ENCODE peak calls at places on chromosomes 1 and 21, in five cellular contexts. One of them, this sample, is unnamed.

GRCh38 chr1:29990304-29990703 is 733.1 kb downstream of the MATN1 start:
- DNase-seq in psoas muscle: no peak
- DNase-seq in AG04450: no peak
- DNase-seq in CD8-positive, alpha-beta T cell: no peak
- DNase-seq in neural progenitor cell: no peak
- DNase-seq in this sample: peak; percentile 7

GRCh38 chr1:193479187-193479586 is 292.8 kb upstream of the B3GALT2 start:
- DNase-seq in neural progenitor cell: no peak
- DNase-seq in psoas muscle: no peak
- DNase-seq in CD8-positive, alpha-beta T cell: peak; percentile 74
- DNase-seq in AG04450: no peak
- DNase-seq in this sample: peak; percentile 36

GRCh38 chr21:44445413-44445812 is 9.9 kb upstream of the LRRC3 start:
- DNase-seq in psoas muscle: no peak
- DNase-seq in AG04450: no peak
- DNase-seq in neural progenitor cell: no peak
- DNase-seq in CD8-positive, alpha-beta T cell: no peak
- DNase-seq in this sample: no peak

GRCh38 chr1:162215902-162216301 is 146.4 kb downstream of the NOS1AP start:
- DNase-seq in CD8-positive, alpha-beta T cell: no peak
- DNase-seq in psoas muscle: no peak
- DNase-seq in AG04450: no peak
- DNase-seq in neural progenitor cell: peak; percentile 41
- DNase-seq in this sample: peak; percentile 67

GRCh38 chr1:46480959-46481646 is 8.5 kb upstream of the DMBX1 start:
- DNase-seq in neural progenitor cell: no peak
- DNase-seq in AG04450: no peak
- DNase-seq in psoas muscle: no peak
- DNase-seq in CD8-positive, alpha-beta T cell: no peak
- DNase-seq in this sample: no peak

GRCh38 chr21:31343030-31343510 is 991 bp downstream of the TIAM1 start:
- DNase-seq in psoas muscle: no peak
- DNase-seq in AG04450: no peak
- DNase-seq in CD8-positive, alpha-beta T cell: no peak
- DNase-seq in neural progenitor cell: no peak
- DNase-seq in this sample: no peak

GRCh38 chr21:27275294-27275927 is 308.5 kb upstream of the ADAMTS5 start:
- DNase-seq in neural progenitor cell: no peak
- DNase-seq in psoas muscle: no peak
- DNase-seq in AG04450: peak; percentile 18
- DNase-seq in CD8-positive, alpha-beta T cell: no peak
- DNase-seq in this sample: no peak

GRCh38 chr1:16393255-16394177 is 26.5 kb downstream of the SZRD1 start:
- DNase-seq in CD8-positive, alpha-beta T cell: no peak
- DNase-seq in psoas muscle: peak; percentile 67
- DNase-seq in neural progenitor cell: no peak
- DNase-seq in AG04450: no peak
- DNase-seq in this sample: no peak

GRCh38 chr1:158422215-158422614 is 3.8 kb downstream of the OR10K2 start:
- DNase-seq in psoas muscle: no peak
- DNase-seq in CD8-positive, alpha-beta T cell: no peak
- DNase-seq in AG04450: no peak
- DNase-seq in neural progenitor cell: peak; percentile 22
- DNase-seq in this sample: no peak

GRCh38 chr1:178438432-178438831 is 58.3 kb downstream of the CLEC20A start:
- DNase-seq in CD8-positive, alpha-beta T cell: no peak
- DNase-seq in AG04450: no peak
- DNase-seq in psoas muscle: no peak
- DNase-seq in neural progenitor cell: no peak
- DNase-seq in this sample: no peak

GRCh38 chr1:1419812-1420653 is 1.0 kb downstream of the ANKRD65 start:
- DNase-seq in AG04450: no peak
- DNase-seq in psoas muscle: peak; percentile 63
- DNase-seq in neural progenitor cell: peak; percentile 55
- DNase-seq in CD8-positive, alpha-beta T cell: no peak
- DNase-seq in this sample: no peak

GRCh38 chr1:215637041-215637573 is 70.0 kb downstream of the KCTD3 start:
- DNase-seq in AG04450: peak; percentile 79
- DNase-seq in CD8-positive, alpha-beta T cell: no peak
- DNase-seq in neural progenitor cell: no peak
- DNase-seq in psoas muscle: peak; percentile 56
- DNase-seq in this sample: peak; percentile 45

GRCh38 chr1:92709738-92710137 is 75.2 kb downstream of the EVI5 start:
- DNase-seq in psoas muscle: no peak
- DNase-seq in CD8-positive, alpha-beta T cell: no peak
- DNase-seq in AG04450: peak; percentile 50
- DNase-seq in neural progenitor cell: no peak
- DNase-seq in this sample: no peak

GRCh38 chr1:21217812-21218596 is 41.3 kb upstream of the EIF4G3 start:
- DNase-seq in AG04450: no peak
- DNase-seq in CD8-positive, alpha-beta T cell: peak; percentile 33
- DNase-seq in neural progenitor cell: peak; percentile 79
- DNase-seq in psoas muscle: peak; percentile 59
- DNase-seq in this sample: peak; percentile 50

GRCh38 chr1:152917794-152918193 is 9.4 kb downstream of the IVL start:
- DNase-seq in neural progenitor cell: no peak
- DNase-seq in psoas muscle: no peak
- DNase-seq in CD8-positive, alpha-beta T cell: no peak
- DNase-seq in AG04450: no peak
- DNase-seq in this sample: no peak

GRCh38 chr1:16434501-16434900 is 2.7 kb downstream of the SPATA21 start:
- DNase-seq in psoas muscle: no peak
- DNase-seq in neural progenitor cell: no peak
- DNase-seq in AG04450: no peak
- DNase-seq in CD8-positive, alpha-beta T cell: no peak
- DNase-seq in this sample: no peak

GRCh38 chr1:91724231-91724630 is 161.7 kb downstream of the TGFBR3 start:
- DNase-seq in psoas muscle: no peak
- DNase-seq in neural progenitor cell: no peak
- DNase-seq in CD8-positive, alpha-beta T cell: no peak
- DNase-seq in AG04450: no peak
- DNase-seq in this sample: no peak

GRCh38 chr21:38136201-38136600 is 120.6 kb upstream of the KCNJ15 start:
- DNase-seq in CD8-positive, alpha-beta T cell: no peak
- DNase-seq in neural progenitor cell: no peak
- DNase-seq in psoas muscle: no peak
- DNase-seq in AG04450: no peak
- DNase-seq in this sample: no peak

GRCh38 chr21:34337741-34338140 is 26.1 kb upstream of the KCNE2 start:
- DNase-seq in AG04450: no peak
- DNase-seq in psoas muscle: no peak
- DNase-seq in neural progenitor cell: no peak
- DNase-seq in CD8-positive, alpha-beta T cell: no peak
- DNase-seq in this sample: no peak

GRCh38 chr1:248807067-248807737 is 18.5 kb downstream of the SH3BP5L start:
- DNase-seq in AG04450: no peak
- DNase-seq in neural progenitor cell: peak; percentile 72
- DNase-seq in psoas muscle: peak; percentile 75
- DNase-seq in CD8-positive, alpha-beta T cell: peak; percentile 56
- DNase-seq in this sample: peak; percentile 75

GRCh38 chr1:107196973-107197562 is 56.2 kb downstream of the NTNG1 start:
- DNase-seq in AG04450: no peak
- DNase-seq in psoas muscle: no peak
- DNase-seq in neural progenitor cell: peak; percentile 72
- DNase-seq in CD8-positive, alpha-beta T cell: no peak
- DNase-seq in this sample: peak; percentile 35

GRCh38 chr1:16980473-16981268 is at the start of gene MFAP2:
- DNase-seq in AG04450: no peak
- DNase-seq in CD8-positive, alpha-beta T cell: no peak
- DNase-seq in psoas muscle: no peak
- DNase-seq in neural progenitor cell: peak; percentile 72
- DNase-seq in this sample: no peak

GRCh38 chr1:222914861-222915632 is 100.2 kb downstream of the DISP1 start:
- DNase-seq in neural progenitor cell: no peak
- DNase-seq in psoas muscle: no peak
- DNase-seq in AG04450: no peak
- DNase-seq in CD8-positive, alpha-beta T cell: no peak
- DNase-seq in this sample: no peak

GRCh38 chr1:34631126-34631525 is 123.7 kb upstream of the GJB5 start:
- DNase-seq in psoas muscle: no peak
- DNase-seq in CD8-positive, alpha-beta T cell: no peak
- DNase-seq in AG04450: no peak
- DNase-seq in neural progenitor cell: no peak
- DNase-seq in this sample: no peak

GRCh38 chr1:235417101-235417697 is 50.0 kb downstream of the TBCE start:
- DNase-seq in CD8-positive, alpha-beta T cell: peak; percentile 63
- DNase-seq in AG04450: peak; percentile 63
- DNase-seq in neural progenitor cell: peak; percentile 52
- DNase-seq in psoas muscle: no peak
- DNase-seq in this sample: peak; percentile 64
- H3K27ac ChIP-seq in CD8-positive, alpha-beta T cell: no peak overlapping the region
- H3K27ac ChIP-seq in AG04450: no peak overlapping the region
- H3K27ac ChIP-seq in neural progenitor cell: no peak overlapping the region
- H3K27ac ChIP-seq in psoas muscle: no peak overlapping the region
- H3K27ac ChIP-seq in this sample: no peak overlapping the region

GRCh38 chr1:154478639-154479038 is 23.4 kb upstream of the TDRD10 start:
- DNase-seq in psoas muscle: no peak
- DNase-seq in neural progenitor cell: no peak
- DNase-seq in CD8-positive, alpha-beta T cell: no peak
- DNase-seq in AG04450: no peak
- DNase-seq in this sample: peak; percentile 56

GRCh38 chr1:154483941-154484803 is 17.8 kb upstream of the TDRD10 start:
- DNase-seq in neural progenitor cell: no peak
- DNase-seq in psoas muscle: no peak
- DNase-seq in AG04450: peak; percentile 29
- DNase-seq in CD8-positive, alpha-beta T cell: no peak
- DNase-seq in this sample: no peak

GRCh38 chr1:154479764-154480421 is 22.1 kb upstream of the TDRD10 start:
- DNase-seq in AG04450: peak; percentile 76
- DNase-seq in psoas muscle: no peak
- DNase-seq in CD8-positive, alpha-beta T cell: peak; percentile 58
- DNase-seq in neural progenitor cell: peak; percentile 72
- DNase-seq in this sample: peak; percentile 83

GRCh38 chr1:154478013-154478412 is 24.0 kb upstream of the TDRD10 start:
- DNase-seq in AG04450: no peak
- DNase-seq in neural progenitor cell: no peak
- DNase-seq in CD8-positive, alpha-beta T cell: no peak
- DNase-seq in psoas muscle: no peak
- DNase-seq in this sample: peak; percentile 92

GRCh38 chr1:154481058-154481457 is 21.0 kb upstream of the TDRD10 start:
- DNase-seq in AG04450: no peak
- DNase-seq in CD8-positive, alpha-beta T cell: no peak
- DNase-seq in psoas muscle: no peak
- DNase-seq in neural progenitor cell: peak; percentile 68
- DNase-seq in this sample: no peak
- H3K4me3 ChIP-seq in AG04450: no peak overlapping the region
- H3K4me3 ChIP-seq in CD8-positive, alpha-beta T cell: no peak overlapping the region
- H3K4me3 ChIP-seq in psoas muscle: no peak overlapping the region
- H3K4me3 ChIP-seq in neural progenitor cell: no peak overlapping the region
- H3K4me3 ChIP-seq in this sample: no peak overlapping the region

GRCh38 chr1:201711811-201712210 is 117.1 kb upstream of the IPO9 start:
- DNase-seq in AG04450: no peak
- DNase-seq in neural progenitor cell: no peak
- DNase-seq in CD8-positive, alpha-beta T cell: no peak
- DNase-seq in psoas muscle: no peak
- DNase-seq in this sample: no peak

GRCh38 chr1:201712387-201713092 is 116.4 kb upstream of the IPO9 start:
- DNase-seq in AG04450: no peak
- DNase-seq in CD8-positive, alpha-beta T cell: no peak
- DNase-seq in neural progenitor cell: no peak
- DNase-seq in psoas muscle: no peak
- DNase-seq in this sample: no peak

GRCh38 chr1:201714542-201715276 is 114.2 kb upstream of the IPO9 start:
- DNase-seq in CD8-positive, alpha-beta T cell: no peak
- DNase-seq in AG04450: peak; percentile 95
- DNase-seq in psoas muscle: peak; percentile 91
- DNase-seq in neural progenitor cell: peak; percentile 44
- DNase-seq in this sample: peak; percentile 71

GRCh38 chr1:201715351-201715750 is 113.6 kb upstream of the IPO9 start:
- DNase-seq in neural progenitor cell: no peak
- DNase-seq in CD8-positive, alpha-beta T cell: no peak
- DNase-seq in psoas muscle: no peak
- DNase-seq in AG04450: no peak
- DNase-seq in this sample: no peak

GRCh38 chr1:201713093-201713810 is 115.7 kb upstream of the IPO9 start:
- DNase-seq in neural progenitor cell: no peak
- DNase-seq in CD8-positive, alpha-beta T cell: no peak
- DNase-seq in psoas muscle: peak; percentile 96
- DNase-seq in AG04450: peak; percentile 92
- DNase-seq in this sample: peak; percentile 85
- H3K27ac ChIP-seq in neural progenitor cell: no peak overlapping the region
- H3K27ac ChIP-seq in CD8-positive, alpha-beta T cell: no peak overlapping the region
- H3K27ac ChIP-seq in psoas muscle: peak overlapping the region; percentile 72
- H3K27ac ChIP-seq in AG04450: peak overlapping the region; percentile 97
- H3K27ac ChIP-seq in this sample: peak overlapping the region; percentile 87

GRCh38 chr1:27342391-27342777 is 562 bp downstream of the SYTL1 start:
- DNase-seq in AG04450: no peak
- DNase-seq in psoas muscle: no peak
- DNase-seq in CD8-positive, alpha-beta T cell: peak; percentile 42
- DNase-seq in neural progenitor cell: no peak
- DNase-seq in this sample: no peak
- H3K4me3 ChIP-seq in AG04450: no peak overlapping the region
- H3K4me3 ChIP-seq in psoas muscle: peak overlapping the region; percentile 4
- H3K4me3 ChIP-seq in CD8-positive, alpha-beta T cell: peak overlapping the region; percentile 91
- H3K4me3 ChIP-seq in neural progenitor cell: peak overlapping the region; percentile 38
- H3K4me3 ChIP-seq in this sample: peak overlapping the region; percentile 36

DNA sequence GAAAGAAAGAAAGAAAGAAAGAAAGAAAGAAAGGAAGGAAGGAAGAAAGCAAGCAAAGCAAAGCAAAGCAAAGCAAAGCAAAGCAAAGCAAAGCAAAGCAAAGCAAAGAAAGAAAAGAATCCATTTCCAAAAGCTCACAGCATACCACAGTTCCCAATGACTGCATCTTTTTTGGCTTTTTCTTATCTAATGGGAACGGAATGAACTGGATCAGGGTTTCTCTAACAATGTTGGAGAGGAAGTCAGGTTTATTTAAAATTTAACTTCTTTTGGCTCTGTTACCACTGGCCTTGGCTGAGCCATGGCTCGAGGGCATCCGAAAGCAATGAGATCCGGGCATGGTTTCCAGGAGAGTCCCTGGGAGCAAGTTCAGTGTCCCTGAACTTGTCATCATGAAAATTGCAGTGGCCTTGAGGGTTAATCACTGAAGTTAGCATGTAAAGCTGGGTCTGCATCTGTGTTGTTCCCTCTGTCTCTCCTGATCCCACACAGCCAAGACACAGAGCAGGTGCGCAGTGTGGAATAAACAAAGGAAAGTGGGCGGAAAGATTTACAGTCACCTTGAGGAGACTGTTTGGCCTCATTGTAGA is 34.6 kb upstream of the CTPS1 start:
- DNase-seq in AG04450: peak; percentile 8
- DNase-seq in psoas muscle: no peak
- DNase-seq in neural progenitor cell: no peak
- DNase-seq in CD8-positive, alpha-beta T cell: no peak
- DNase-seq in this sample: no peak
- H3K27ac ChIP-seq in AG04450: peak overlapping the region; percentile 75
- H3K27ac ChIP-seq in psoas muscle: no peak overlapping the region
- H3K27ac ChIP-seq in neural progenitor cell: no peak overlapping the region
- H3K27ac ChIP-seq in CD8-positive, alpha-beta T cell: no peak overlapping the region
- H3K27ac ChIP-seq in this sample: no peak overlapping the region

GRCh38 chr1:84675631-84676030 is 14.6 kb downstream of the SSX2IP start:
- DNase-seq in AG04450: no peak
- DNase-seq in CD8-positive, alpha-beta T cell: no peak
- DNase-seq in psoas muscle: no peak
- DNase-seq in neural progenitor cell: no peak
- DNase-seq in this sample: no peak
- H3K4me3 ChIP-seq in AG04450: no peak overlapping the region
- H3K4me3 ChIP-seq in CD8-positive, alpha-beta T cell: no peak overlapping the region
- H3K4me3 ChIP-seq in psoas muscle: no peak overlapping the region
- H3K4me3 ChIP-seq in neural progenitor cell: no peak overlapping the region
- H3K4me3 ChIP-seq in this sample: no peak overlapping the region